ENCODE peak calls at places on chromosomes 2 and 18, in four cellular contexts. Z, X, I and S are unnamed samples.

GRCh38 chr18:55763298-55763697 is 175.3 kb upstream of the TCF4 start:
- DNase-seq in X (no peak), Z (no peak), I (no peak), S (no peak)

GRCh38 chr2:64913357-64913869 is 75.8 kb upstream of the SLC1A4 start:
- DNase-seq in I (peak; percentile 26), X (no peak), Z (no peak), S (no peak)

GRCh38 chr2:12803616-12804015 is 86.9 kb downstream of the TRIB2 start:
- DNase-seq in I (no peak), X (no peak), Z (no peak), S (no peak)

GRCh38 chr2:118185210-118186109 is 97.2 kb downstream of the INSIG2 start:
- DNase-seq in I (peak; percentile 69), Z (peak; percentile 83), X (peak; percentile 80), S (peak; percentile 69)

GRCh38 chr2:64852771-64853241 is 136.4 kb upstream of the SLC1A4 start:
- DNase-seq in X (no peak), I (peak; percentile 57), Z (no peak), S (no peak)

GRCh38 chr2:167404896-167405295 is 516.6 kb downstream of the XIRP2 start:
- DNase-seq in Z (no peak), I (no peak), X (no peak), S (no peak)

GRCh38 chr2:106825161-106825560 is 60.8 kb downstream of the ST6GAL2 start:
- DNase-seq in I (no peak), X (no peak), Z (no peak), S (no peak)

GRCh38 chr18:63244585-63244984 is 75.0 kb downstream of the BCL2 start:
- DNase-seq in X (no peak), Z (no peak), I (no peak), S (no peak)

GRCh38 chr2:10664652-10665051 is 25.1 kb downstream of the NOL10 start:
- DNase-seq in X (no peak), Z (no peak), I (no peak), S (no peak)

DNA sequence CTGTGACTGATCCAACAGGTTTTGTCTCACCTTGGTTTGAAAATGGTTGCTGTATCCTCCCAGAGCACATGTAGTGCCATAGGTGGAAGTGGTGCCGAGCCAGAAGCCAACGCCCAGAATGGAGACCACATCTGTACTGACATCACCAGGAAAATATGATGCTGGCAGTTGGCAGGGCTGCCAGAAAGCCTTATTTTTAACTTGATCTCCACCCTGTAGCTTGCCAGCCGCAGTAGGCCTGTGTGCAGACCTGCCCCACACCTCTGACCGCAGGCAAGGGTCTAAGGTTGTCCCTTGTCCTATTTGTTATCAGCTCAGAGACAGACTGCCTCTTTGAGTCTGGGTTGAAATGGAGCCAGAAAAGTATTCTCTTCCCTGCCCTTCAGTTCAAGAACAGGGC is 123.5 kb upstream of the EML6 start:
- DNase-seq in Z (peak; percentile 84), X (peak; percentile 71), I (peak; percentile 40), S (peak; percentile 72)
- H3K4me1 ChIP-seq in Z (peaks cover 91% of the 10 kb centered on the region), X (peaks cover 98% of the 10 kb centered on the region), I (peaks cover 96% of the 10 kb centered on the region), S (peaks cover 66% of the 10 kb centered on the region)

DNA sequence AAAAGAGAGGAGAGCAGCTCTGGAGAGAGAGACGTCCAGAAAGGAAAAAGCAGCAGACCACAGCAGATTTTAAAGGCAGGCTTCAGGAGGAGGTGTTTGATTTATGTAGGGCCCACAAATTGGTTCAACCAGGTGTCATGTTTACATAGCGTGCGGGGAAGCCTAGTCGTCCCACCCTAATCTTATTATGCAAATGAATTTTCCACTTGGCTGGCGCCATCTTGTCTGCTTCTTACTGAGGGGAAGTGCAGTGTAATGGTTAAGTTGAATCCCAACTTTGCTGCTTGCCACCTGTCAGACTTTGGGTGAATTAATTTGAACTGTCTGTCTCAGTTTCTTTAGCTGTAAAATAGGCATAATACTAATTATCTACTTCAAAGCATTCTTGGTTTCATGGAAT is 282.4 kb upstream of the CYRIA start:
- DNase-seq in X (no peak), I (no peak), Z (no peak), S (no peak)
- H3K4me3 ChIP-seq in X (no peak overlapping the region), I (no peak overlapping the region), Z (no peak overlapping the region), S (no peak overlapping the region)

GRCh38 chr2:67159929-67160328 is 237.2 kb upstream of the ETAA1 start:
- DNase-seq in X (no peak), Z (no peak), I (no peak), S (no peak)

GRCh38 chr2:67169417-67170140 is 227.6 kb upstream of the ETAA1 start:
- DNase-seq in I (no peak), X (no peak), Z (no peak), S (no peak)

DNA sequence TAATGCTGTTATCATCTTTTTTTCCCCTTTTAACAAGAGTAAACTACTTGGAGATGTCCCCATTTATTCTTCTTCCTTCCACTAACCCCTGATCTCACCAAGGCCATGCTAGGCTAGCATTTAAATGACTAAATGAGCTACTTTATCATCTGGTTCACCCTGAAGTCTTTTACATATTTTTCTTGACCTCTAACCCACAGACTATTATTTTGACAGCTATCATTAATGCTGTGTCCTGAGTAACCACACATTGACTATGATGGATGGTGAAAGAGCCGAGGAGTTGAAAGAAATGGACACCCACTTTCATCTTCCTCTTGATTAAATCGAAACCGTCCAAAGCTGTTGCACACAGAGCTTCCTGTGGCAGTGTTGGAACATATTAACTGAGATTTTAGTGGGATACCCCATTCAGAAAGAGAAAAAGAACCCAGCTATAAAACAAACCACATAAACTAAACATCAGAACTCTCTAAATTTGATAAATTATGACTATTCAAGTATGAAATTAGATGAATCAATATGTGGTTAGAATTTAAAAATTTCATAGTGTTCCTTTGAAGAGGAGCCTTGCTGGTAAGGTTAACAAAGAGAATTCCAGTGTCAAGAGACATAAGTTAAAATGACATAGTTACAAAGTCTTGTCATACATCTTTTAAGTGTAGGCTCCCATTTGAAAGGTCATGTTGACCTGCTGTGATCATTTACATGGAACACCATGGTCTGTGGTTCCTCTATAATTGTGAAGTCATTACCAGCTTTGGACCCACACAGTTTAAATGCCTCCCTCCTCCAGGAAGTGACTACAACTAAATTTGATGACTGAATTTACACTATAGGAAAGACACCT is 231.8 kb upstream of the ETAA1 start:
- DNase-seq in I (no peak), X (no peak), Z (no peak), S (no peak)
- H3K9me3 ChIP-seq in I (no peaks in the 10 kb centered on the region), X (no peaks in the 10 kb centered on the region), Z (no peaks in the 10 kb centered on the region), S (no peaks in the 10 kb centered on the region)

GRCh38 chr2:39435254-39435653 is 1.8 kb downstream of the MAP4K3 start:
- DNase-seq in I (no peak), Z (no peak), X (no peak), S (no peak)
- H3K4me1 ChIP-seq in I (peaks cover 72% of the 10 kb centered on the region), Z (peaks cover 76% of the 10 kb centered on the region), X (peaks cover 76% of the 10 kb centered on the region), S (peaks cover 4% of the 10 kb centered on the region)

GRCh38 chr2:16321256-16321655 is 344.4 kb downstream of the CYRIA start:
- DNase-seq in X (no peak), I (no peak), Z (no peak), S (no peak)
- H3K4me3 ChIP-seq in X (no peak overlapping the region), I (no peak overlapping the region), Z (no peak overlapping the region), S (no peak overlapping the region)